ENCODE peak calls at places on chromosomes 3 and 15, in six cellular contexts. Y is SHP77; O is NCI-H1092 treated with DMSO at 0.1 percent for 48 hours; C is activated CD8-positive, alpha-beta T cell treated with anti-CD3 and anti-CD28 coated beads for 36 hours; H is effector memory CD4-positive, alpha-beta T cell; R is epithelial cell of esophagus. V is an unnamed sample.

GRCh38 chr3:113002676-113003075 is 11.9 kb downstream of the GTPBP8 start:
- DNase-seq in R (peak), Y (no peak), O (no peak), H (no peak), C (peak), V (no peak)

GRCh38 chr15:85496146-85496545 is 115.7 kb downstream of the AKAP13 start:
- DNase-seq in C (no peak), Y (no peak), H (no peak), O (no peak), R (no peak), V (no peak)

GRCh38 chr15:101088311-101088710 is 163.5 kb downstream of the CHSY1 start:
- DNase-seq in R (no peak), H (no peak), C (no peak), Y (no peak), O (no peak), V (no peak)

GRCh38 chr15:55827204-55827603 is 84.3 kb upstream of the PRTG start:
- DNase-seq in Y (no peak), C (peak), R (no peak), O (no peak), H (no peak), V (no peak)

GRCh38 chr15:78072080-78072892 is 5.2 kb downstream of the TBC1D2B start:
- DNase-seq in C (no peak), H (no peak), O (no peak), Y (no peak), R (peak), V (no peak)

GRCh38 chr3:43995929-43996378 is 245.7 kb upstream of the TOPAZ1 start:
- DNase-seq in Y (no peak), C (peak), H (no peak), O (no peak), R (no peak), V (no peak)

GRCh38 chr3:170762081-170762480 is 107.9 kb downstream of the RPL22L1 start:
- DNase-seq in R (no peak), O (no peak), H (no peak), C (no peak), Y (no peak), V (no peak)

GRCh38 chr3:128784228-128784627 is 58.2 kb downstream of the RAB7A start:
- DNase-seq in C (peak), Y (no peak), O (no peak), H (no peak), R (peak), V (no peak)